ENCODE peak calls at places on chromosome 6, in five cellular contexts. M, U, Z, A and L are unnamed samples.

GRCh38 chr6:157597461-157598312 is 216.7 kb downstream of the ZDHHC14 start:
- DNase-seq in M (no peak), U (peak), Z (peak), A (peak), L (peak)

GRCh38 chr6:30495993-30496392 is 6.7 kb downstream of the HLA-E start:
- DNase-seq in M (no peak), U (no peak), Z (no peak), A (no peak), L (peak)

GRCh38 chr6:39188577-39188976 is 40.7 kb downstream of the KCNK5 start:
- DNase-seq in M (no peak), U (no peak), Z (no peak), A (no peak), L (no peak)

GRCh38 chr6:154239392-154239791 is 117.2 kb downstream of the IPCEF1 start:
- DNase-seq in M (no peak), U (no peak), Z (no peak), A (no peak), L (no peak)

GRCh38 chr6:162509821-162510220 is 217.7 kb downstream of the PRKN start:
- DNase-seq in M (no peak), U (no peak), Z (no peak), A (no peak), L (no peak)

GRCh38 chr6:69933239-69933638 is 66.9 kb downstream of the COL19A1 start:
- DNase-seq in M (no peak), U (no peak), Z (no peak), A (no peak), L (no peak)

GRCh38 chr6:119112856-119113530 is 34.5 kb upstream of the FAM184A start:
- DNase-seq in M (no peak), U (no peak), Z (no peak), A (no peak), L (peak)

GRCh38 chr6:73648166-73648565 is 5.6 kb downstream of the SLC17A5 start:
- DNase-seq in M (no peak), U (no peak), Z (no peak), A (no peak), L (no peak)

GRCh38 chr6:113432729-113433505 is 424.2 kb upstream of the MARCKS start:
- DNase-seq in M (no peak), U (no peak), Z (no peak), A (no peak), L (no peak)

GRCh38 chr6:134750669-134751068 is 199.2 kb downstream of the ALDH8A1 start:
- DNase-seq in M (no peak), U (no peak), Z (no peak), A (no peak), L (no peak)

GRCh38 chr6:34241351-34242215 is 4.9 kb downstream of the HMGA1 start:
- DNase-seq in M (no peak), U (no peak), Z (no peak), A (no peak), L (no peak)

GRCh38 chr6:71012871-71013456 is 56.1 kb upstream of the B3GAT2 start:
- DNase-seq in M (peak), U (peak), Z (peak), A (no peak), L (peak)

GRCh38 chr6:13725570-13725969 is 13.9 kb upstream of the RANBP9 start:
- DNase-seq in M (no peak), U (no peak), Z (no peak), A (peak), L (no peak)

GRCh38 chr6:9523462-9523861 is 891.4 kb downstream of the TFAP2A start:
- DNase-seq in M (no peak), U (no peak), Z (no peak), A (no peak), L (no peak)

GRCh38 chr6:75381878-75382633 is 97.5 kb upstream of the TMEM30A start:
- DNase-seq in M (no peak), U (no peak), Z (no peak), A (no peak), L (no peak)

GRCh38 chr6:87093199-87093598 is 1.7 kb downstream of the CGA start:
- DNase-seq in M (no peak), U (no peak), Z (no peak), A (no peak), L (no peak)

GRCh38 chr6:160634706-160635105 is 29.4 kb downstream of the LPA start:
- DNase-seq in M (peak), U (no peak), Z (no peak), A (no peak), L (no peak)

GRCh38 chr6:55913213-55914195 is 38.1 kb upstream of the BMP5 start:
- DNase-seq in M (no peak), U (no peak), Z (no peak), A (no peak), L (no peak)

GRCh38 chr6:100479180-100480035 is 14.7 kb upstream of the SIM1 start:
- DNase-seq in M (no peak), U (no peak), Z (no peak), A (no peak), L (peak)

GRCh38 chr6:154528286-154528915 is 17.9 kb upstream of the CNKSR3 start:
- DNase-seq in M (no peak), U (no peak), Z (no peak), A (no peak), L (no peak)

GRCh38 chr6:32637219-32637880 is at the start of gene HLA-DQA1:
- DNase-seq in M (no peak), U (no peak), Z (no peak), A (no peak), L (no peak)

DNA sequence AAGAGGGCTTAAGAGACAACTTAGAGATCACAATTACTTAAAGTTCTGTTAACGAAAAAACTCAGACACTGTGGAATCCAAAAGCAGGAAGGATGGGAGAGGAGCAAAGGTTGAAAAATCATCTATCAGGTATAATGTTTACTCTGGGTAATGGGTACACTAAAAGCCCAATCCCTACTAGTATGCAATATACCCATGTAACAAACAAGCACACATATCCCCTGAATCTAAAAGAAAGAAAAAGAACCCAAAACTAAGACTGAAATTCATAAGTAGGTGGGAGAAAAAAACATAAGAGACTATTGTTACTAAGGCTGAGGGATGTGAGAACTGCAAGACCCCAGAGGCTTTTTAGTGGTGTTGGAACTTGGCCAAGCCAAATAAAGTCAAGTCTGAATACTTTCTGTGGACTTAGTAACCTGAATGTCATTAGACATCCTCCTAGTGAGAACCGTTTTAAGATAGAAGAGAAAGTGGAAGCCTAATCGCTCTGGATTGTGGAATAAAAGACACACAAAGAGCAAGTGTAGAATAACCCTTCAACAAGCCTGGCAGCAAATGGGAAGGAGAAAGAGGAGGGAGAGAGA is 189.4 kb upstream of the RNF217 start:
- DNase-seq in M (no peak), U (no peak), Z (no peak), A (no peak), L (no peak)
- H3K27ac ChIP-seq in M (no peak), U (no peak), Z (no peak), A (no peak), L (no peak)

GRCh38 chr6:145893586-145893985 is 70.6 kb downstream of the SHPRH start:
- DNase-seq in M (no peak), U (no peak), Z (no peak), A (no peak), L (no peak)

GRCh38 chr6:145892026-145892425 is 72.1 kb downstream of the SHPRH start:
- DNase-seq in M (no peak), U (no peak), Z (no peak), A (no peak), L (no peak)

GRCh38 chr6:145897552-145897951 is 66.6 kb downstream of the SHPRH start:
- DNase-seq in M (no peak), U (no peak), Z (no peak), A (no peak), L (no peak)

GRCh38 chr6:145898376-145898775 is 65.8 kb downstream of the SHPRH start:
- DNase-seq in M (no peak), U (no peak), Z (no peak), A (no peak), L (no peak)

GRCh38 chr6:145895802-145896201 is 68.4 kb downstream of the SHPRH start:
- DNase-seq in M (no peak), U (peak), Z (no peak), A (no peak), L (no peak)
- H3K27ac ChIP-seq in M (no peak), U (no peak), Z (no peak), A (no peak), L (no peak)

GRCh38 chr6:48641544-48641943 is 530.5 kb upstream of the PTCHD4 start:
- DNase-seq in M (no peak), U (no peak), Z (no peak), A (no peak), L (no peak)
- H3K27ac ChIP-seq in M (no peak), U (no peak), Z (no peak), A (no peak), L (no peak)

GRCh38 chr6:3920321-3920720 is 71.1 kb downstream of the FAM50B start:
- DNase-seq in M (no peak), U (no peak), Z (no peak), A (no peak), L (no peak)
- H3K27ac ChIP-seq in M (no peak), U (peak), Z (no peak), A (no peak), L (no peak)